ENCODE peak calls at places on chromosomes 16 and 17, in nine cellular contexts. One of them, this sample, is unnamed.

GRCh38 chr17:7842380-7842949 is 8.4 kb downstream of the KDM6B start:
- DNase-seq in HCT116: no peak
- DNase-seq in OCI-LY7: peak; percentile 75
- DNase-seq in GM23248: peak; percentile 94
- DNase-seq in PC-3: peak; percentile 83
- DNase-seq in SK-N-SH: no peak
- DNase-seq in GM23338: no peak
- DNase-seq in MM.1S: peak; percentile 74
- DNase-seq in neural progenitor cell: peak; percentile 45
- DNase-seq in this sample: peak; percentile 91

GRCh38 chr16:70749006-70749678 is 51.8 kb downstream of the VAC14 start:
- DNase-seq in SK-N-SH: no peak
- DNase-seq in HCT116: no peak
- DNase-seq in PC-3: no peak
- DNase-seq in OCI-LY7: no peak
- DNase-seq in GM23338: no peak
- DNase-seq in MM.1S: no peak
- DNase-seq in neural progenitor cell: no peak
- DNase-seq in GM23248: no peak
- DNase-seq in this sample: no peak

GRCh38 chr17:31128241-31128640 is 33.5 kb downstream of the NF1 start:
- DNase-seq in GM23338: no peak
- DNase-seq in HCT116: no peak
- DNase-seq in PC-3: no peak
- DNase-seq in neural progenitor cell: no peak
- DNase-seq in OCI-LY7: no peak
- DNase-seq in MM.1S: no peak
- DNase-seq in GM23248: no peak
- DNase-seq in SK-N-SH: no peak
- DNase-seq in this sample: no peak

GRCh38 chr16:49634235-49635008 is 221.5 kb downstream of the ZNF423 start:
- DNase-seq in MM.1S: no peak
- DNase-seq in neural progenitor cell: no peak
- DNase-seq in SK-N-SH: no peak
- DNase-seq in HCT116: no peak
- DNase-seq in OCI-LY7: no peak
- DNase-seq in GM23338: no peak
- DNase-seq in GM23248: no peak
- DNase-seq in PC-3: no peak
- DNase-seq in this sample: no peak

GRCh38 chr17:4436846-4437245 is 3.1 kb downstream of the SPNS3 start:
- DNase-seq in GM23248: no peak
- DNase-seq in MM.1S: no peak
- DNase-seq in SK-N-SH: no peak
- DNase-seq in PC-3: no peak
- DNase-seq in OCI-LY7: peak; percentile 76
- DNase-seq in GM23338: no peak
- DNase-seq in neural progenitor cell: no peak
- DNase-seq in HCT116: no peak
- DNase-seq in this sample: no peak

GRCh38 chr17:8623591-8623990 is 6.9 kb downstream of the MYH10 start:
- DNase-seq in GM23248: no peak
- DNase-seq in SK-N-SH: no peak
- DNase-seq in PC-3: no peak
- DNase-seq in HCT116: no peak
- DNase-seq in GM23338: no peak
- DNase-seq in neural progenitor cell: no peak
- DNase-seq in OCI-LY7: no peak
- DNase-seq in MM.1S: no peak
- DNase-seq in this sample: no peak

GRCh38 chr17:63378411-63379076 is 67.6 kb downstream of the CYB561 start:
- DNase-seq in MM.1S: no peak
- DNase-seq in SK-N-SH: peak; percentile 55
- DNase-seq in neural progenitor cell: no peak
- DNase-seq in GM23338: no peak
- DNase-seq in OCI-LY7: no peak
- DNase-seq in PC-3: no peak
- DNase-seq in GM23248: no peak
- DNase-seq in HCT116: no peak
- DNase-seq in this sample: no peak

GRCh38 chr17:60671482-60671881 is 6.2 kb upstream of the BCAS3 start:
- DNase-seq in neural progenitor cell: no peak
- DNase-seq in HCT116: no peak
- DNase-seq in OCI-LY7: no peak
- DNase-seq in MM.1S: no peak
- DNase-seq in SK-N-SH: no peak
- DNase-seq in GM23248: peak; percentile 47
- DNase-seq in GM23338: no peak
- DNase-seq in PC-3: no peak
- DNase-seq in this sample: no peak

GRCh38 chr16:76396977-76397376 is 119.8 kb downstream of the CNTNAP4 start:
- DNase-seq in neural progenitor cell: no peak
- DNase-seq in MM.1S: no peak
- DNase-seq in SK-N-SH: no peak
- DNase-seq in GM23338: no peak
- DNase-seq in OCI-LY7: no peak
- DNase-seq in HCT116: no peak
- DNase-seq in GM23248: no peak
- DNase-seq in PC-3: no peak
- DNase-seq in this sample: peak; percentile 7

GRCh38 chr16:67544329-67544841 is 15.8 kb downstream of the RIPOR1 start:
- DNase-seq in neural progenitor cell: no peak
- DNase-seq in MM.1S: no peak
- DNase-seq in PC-3: no peak
- DNase-seq in OCI-LY7: no peak
- DNase-seq in GM23248: no peak
- DNase-seq in HCT116: no peak
- DNase-seq in SK-N-SH: peak; percentile 37
- DNase-seq in GM23338: no peak
- DNase-seq in this sample: no peak

GRCh38 chr17:28878158-28878910 is 19.2 kb downstream of the FLOT2 start:
- DNase-seq in neural progenitor cell: no peak
- DNase-seq in SK-N-SH: no peak
- DNase-seq in PC-3: no peak
- DNase-seq in GM23338: no peak
- DNase-seq in OCI-LY7: no peak
- DNase-seq in HCT116: no peak
- DNase-seq in MM.1S: no peak
- DNase-seq in GM23248: no peak
- DNase-seq in this sample: no peak

GRCh38 chr16:85360323-85361277 is 248.3 kb upstream of the CIBAR2 start:
- DNase-seq in SK-N-SH: peak; percentile 88
- DNase-seq in MM.1S: peak; percentile 50
- DNase-seq in PC-3: no peak
- DNase-seq in HCT116: no peak
- DNase-seq in GM23248: no peak
- DNase-seq in OCI-LY7: peak; percentile 68
- DNase-seq in neural progenitor cell: no peak
- DNase-seq in GM23338: no peak
- DNase-seq in this sample: peak; percentile 63

GRCh38 chr16:53358884-53359283 is 75.4 kb upstream of the RBL2 start:
- DNase-seq in neural progenitor cell: no peak
- DNase-seq in PC-3: no peak
- DNase-seq in SK-N-SH: no peak
- DNase-seq in GM23338: no peak
- DNase-seq in OCI-LY7: peak; percentile 42
- DNase-seq in HCT116: no peak
- DNase-seq in MM.1S: no peak
- DNase-seq in GM23248: no peak
- DNase-seq in this sample: no peak

GRCh38 chr17:78448356-78448993 is 70.0 kb downstream of the PGS1 start:
- DNase-seq in OCI-LY7: no peak
- DNase-seq in GM23338: peak; percentile 15
- DNase-seq in HCT116: no peak
- DNase-seq in SK-N-SH: no peak
- DNase-seq in PC-3: no peak
- DNase-seq in MM.1S: no peak
- DNase-seq in neural progenitor cell: no peak
- DNase-seq in GM23248: no peak
- DNase-seq in this sample: no peak

GRCh38 chr17:74916136-74916850 is 6.8 kb downstream of the USH1G start:
- DNase-seq in GM23248: no peak
- DNase-seq in GM23338: no peak
- DNase-seq in OCI-LY7: no peak
- DNase-seq in neural progenitor cell: no peak
- DNase-seq in SK-N-SH: peak; percentile 63
- DNase-seq in PC-3: no peak
- DNase-seq in MM.1S: no peak
- DNase-seq in HCT116: no peak
- DNase-seq in this sample: no peak

GRCh38 chr17:21294321-21295035 is 10.0 kb downstream of the MAP2K3 start:
- DNase-seq in PC-3: no peak
- DNase-seq in MM.1S: no peak
- DNase-seq in HCT116: no peak
- DNase-seq in SK-N-SH: peak; percentile 89
- DNase-seq in OCI-LY7: no peak
- DNase-seq in GM23248: no peak
- DNase-seq in neural progenitor cell: no peak
- DNase-seq in GM23338: no peak
- DNase-seq in this sample: no peak

GRCh38 chr17:79645777-79646088 is 34.9 kb upstream of the RBFOX3 start:
- DNase-seq in neural progenitor cell: no peak
- DNase-seq in GM23338: no peak
- DNase-seq in HCT116: no peak
- DNase-seq in PC-3: no peak
- DNase-seq in OCI-LY7: no peak
- DNase-seq in MM.1S: no peak
- DNase-seq in GM23248: no peak
- DNase-seq in SK-N-SH: no peak
- DNase-seq in this sample: no peak
- TF ChIP-seq EZH2phosphoT487 in neural progenitor cell: no peak
- TF ChIP-seq EZH2phosphoT487 in GM23338: no peak
- TF ChIP-seq EZH2phosphoT487 in HCT116: no peak
- TF ChIP-seq EZH2phosphoT487 in PC-3: no peak
- TF ChIP-seq EZH2phosphoT487 in OCI-LY7: no peak
- TF ChIP-seq EZH2phosphoT487 in MM.1S: no peak
- TF ChIP-seq EZH2phosphoT487 in GM23248: no peak
- TF ChIP-seq EZH2phosphoT487 in SK-N-SH: no peak
- TF ChIP-seq EZH2phosphoT487 in this sample: no peak

GRCh38 chr17:17886253-17886652 is 49.5 kb upstream of the SREBF1 start:
- DNase-seq in MM.1S: no peak
- DNase-seq in GM23338: no peak
- DNase-seq in PC-3: no peak
- DNase-seq in neural progenitor cell: no peak
- DNase-seq in HCT116: no peak
- DNase-seq in SK-N-SH: no peak
- DNase-seq in OCI-LY7: peak; percentile 35
- DNase-seq in GM23248: no peak
- DNase-seq in this sample: no peak
- TF ChIP-seq EZH2phosphoT487 in MM.1S: no peak
- TF ChIP-seq EZH2phosphoT487 in GM23338: no peak
- TF ChIP-seq EZH2phosphoT487 in PC-3: no peak
- TF ChIP-seq EZH2phosphoT487 in neural progenitor cell: no peak
- TF ChIP-seq EZH2phosphoT487 in HCT116: no peak
- TF ChIP-seq EZH2phosphoT487 in SK-N-SH: no peak
- TF ChIP-seq EZH2phosphoT487 in OCI-LY7: no peak
- TF ChIP-seq EZH2phosphoT487 in GM23248: no peak
- TF ChIP-seq EZH2phosphoT487 in this sample: no peak

GRCh38 chr17:47708864-47709541 is 15.0 kb downstream of the TBKBP1 start:
- DNase-seq in neural progenitor cell: peak; percentile 52
- DNase-seq in OCI-LY7: no peak
- DNase-seq in HCT116: no peak
- DNase-seq in PC-3: peak; percentile 53
- DNase-seq in MM.1S: no peak
- DNase-seq in GM23248: no peak
- DNase-seq in SK-N-SH: no peak
- DNase-seq in GM23338: peak; percentile 77
- DNase-seq in this sample: no peak
- TF ChIP-seq EZH2phosphoT487 in neural progenitor cell: no peak
- TF ChIP-seq EZH2phosphoT487 in OCI-LY7: no peak
- TF ChIP-seq EZH2phosphoT487 in HCT116: no peak
- TF ChIP-seq EZH2phosphoT487 in PC-3: no peak
- TF ChIP-seq EZH2phosphoT487 in MM.1S: no peak
- TF ChIP-seq EZH2phosphoT487 in GM23248: no peak
- TF ChIP-seq EZH2phosphoT487 in SK-N-SH: no peak
- TF ChIP-seq EZH2phosphoT487 in GM23338: no peak
- TF ChIP-seq EZH2phosphoT487 in this sample: no peak

DNA sequence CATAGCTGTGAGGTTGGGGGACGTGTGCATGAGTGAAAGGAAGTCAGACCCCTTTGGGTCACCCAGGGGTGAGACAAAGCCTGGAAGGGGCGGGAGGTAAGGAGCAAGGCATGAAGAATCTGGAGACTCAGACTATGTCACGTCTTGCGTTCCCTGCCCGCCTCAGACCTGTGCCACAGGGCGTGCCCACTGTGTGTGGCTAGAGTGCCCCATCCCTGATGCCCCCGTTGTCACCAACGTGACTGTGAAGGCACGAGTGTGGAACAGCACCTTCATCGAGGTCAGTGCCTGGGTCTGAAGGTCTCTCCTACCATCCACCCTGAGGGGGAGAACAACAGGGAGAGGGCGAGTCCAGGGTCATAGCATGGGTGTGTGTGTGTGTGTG is 15.1 kb upstream of the PDK2 start:
- DNase-seq in GM23338: no peak
- DNase-seq in HCT116: no peak
- DNase-seq in OCI-LY7: no peak
- DNase-seq in PC-3: no peak
- DNase-seq in MM.1S: no peak
- DNase-seq in SK-N-SH: no peak
- DNase-seq in GM23248: no peak
- DNase-seq in neural progenitor cell: no peak
- DNase-seq in this sample: no peak
- TF ChIP-seq EZH2phosphoT487 in GM23338: no peak
- TF ChIP-seq EZH2phosphoT487 in HCT116: no peak
- TF ChIP-seq EZH2phosphoT487 in OCI-LY7: no peak
- TF ChIP-seq EZH2phosphoT487 in PC-3: no peak
- TF ChIP-seq EZH2phosphoT487 in MM.1S: no peak
- TF ChIP-seq EZH2phosphoT487 in SK-N-SH: no peak
- TF ChIP-seq EZH2phosphoT487 in GM23248: no peak
- TF ChIP-seq EZH2phosphoT487 in neural progenitor cell: no peak
- TF ChIP-seq EZH2phosphoT487 in this sample: no peak

GRCh38 chr17:55577011-55577586 is 65.8 kb upstream of the SMIM36 start:
- DNase-seq in GM23338: no peak
- DNase-seq in HCT116: no peak
- DNase-seq in MM.1S: peak; percentile 45
- DNase-seq in neural progenitor cell: no peak
- DNase-seq in OCI-LY7: no peak
- DNase-seq in SK-N-SH: no peak
- DNase-seq in GM23248: peak; percentile 92
- DNase-seq in PC-3: peak; percentile 71
- DNase-seq in this sample: peak; percentile 12
- TF ChIP-seq EZH2phosphoT487 in GM23338: no peak
- TF ChIP-seq EZH2phosphoT487 in HCT116: no peak
- TF ChIP-seq EZH2phosphoT487 in MM.1S: no peak
- TF ChIP-seq EZH2phosphoT487 in neural progenitor cell: no peak
- TF ChIP-seq EZH2phosphoT487 in OCI-LY7: no peak
- TF ChIP-seq EZH2phosphoT487 in SK-N-SH: no peak
- TF ChIP-seq EZH2phosphoT487 in GM23248: no peak
- TF ChIP-seq EZH2phosphoT487 in PC-3: no peak
- TF ChIP-seq EZH2phosphoT487 in this sample: no peak